ENCODE peak calls at places on chromosomes 6 and 20, in five cellular contexts. Y, Q, H, A and C are unnamed samples.

GRCh38 chr6:139679516-139680179 is 305.2 kb upstream of the CITED2 start:
- DNase-seq in Y (peak), Q (no peak), H (no peak), A (no peak), C (no peak)

GRCh38 chr20:7505835-7506221 is 434.4 kb downstream of the HAO1 start:
- DNase-seq in Y (no peak), Q (no peak), H (no peak), A (no peak), C (no peak)

GRCh38 chr6:86107985-86108384 is 465.3 kb upstream of the SYNCRIP start:
- DNase-seq in Y (no peak), Q (no peak), H (no peak), A (no peak), C (no peak)

GRCh38 chr20:1894471-1894950 is 696 bp upstream of the SIRPA start:
- DNase-seq in Y (peak), Q (peak), H (no peak), A (no peak), C (peak)

GRCh38 chr6:30213654-30213998 is 420 bp upstream of the TRIM26 start:
- DNase-seq in Y (no peak), Q (no peak), H (no peak), A (no peak), C (no peak)

GRCh38 chr20:32285621-32286334 is 8.3 kb downstream of the KIF3B start:
- DNase-seq in Y (peak), Q (no peak), H (no peak), A (peak), C (no peak)

GRCh38 chr20:38094373-38094775 is 60.8 kb downstream of the RPRD1B start:
- DNase-seq in Y (peak), Q (no peak), H (peak), A (peak), C (no peak)

GRCh38 chr6:42424906-42425474 is 26.7 kb downstream of the TRERF1 start:
- DNase-seq in Y (no peak), Q (no peak), H (no peak), A (peak), C (no peak)

GRCh38 chr6:91476000-91476399 is 889.1 kb upstream of the MAP3K7 start:
- DNase-seq in Y (no peak), Q (no peak), H (no peak), A (peak), C (no peak)

GRCh38 chr20:44054118-44054517 is 132.9 kb downstream of the JPH2 start:
- DNase-seq in Y (no peak), Q (no peak), H (no peak), A (no peak), C (peak)

GRCh38 chr6:10415593-10416480 is 963 bp upstream of the TFAP2A start:
- DNase-seq in Y (no peak), Q (no peak), H (no peak), A (no peak), C (no peak)

GRCh38 chr6:134525190-134525868 is 207.4 kb upstream of the SGK1 start:
- DNase-seq in Y (no peak), Q (no peak), H (no peak), A (no peak), C (no peak)

GRCh38 chr6:9112548-9112947 is 677.2 kb upstream of the SLC35B3 start:
- DNase-seq in Y (no peak), Q (peak), H (no peak), A (no peak), C (no peak)

GRCh38 chr6:90098025-90098474 is 198.6 kb downstream of the BACH2 start:
- DNase-seq in Y (peak), Q (no peak), H (peak), A (no peak), C (peak)

GRCh38 chr20:23167436-23167835 is 81.3 kb upstream of the CD93 start:
- DNase-seq in Y (peak), Q (no peak), H (no peak), A (no peak), C (no peak)

GRCh38 chr6:165453395-165453794 is 144.0 kb upstream of the C6orf118 start:
- DNase-seq in Y (no peak), Q (no peak), H (no peak), A (no peak), C (no peak)

GRCh38 chr20:53723621-53724020 is 130.0 kb upstream of the ZNF217 start:
- DNase-seq in Y (no peak), Q (no peak), H (no peak), A (no peak), C (peak)

GRCh38 chr6:121826156-121826810 is 390.8 kb downstream of the GJA1 start:
- DNase-seq in Y (peak), Q (no peak), H (no peak), A (peak), C (no peak)

GRCh38 chr20:24579475-24579874 is 110.0 kb downstream of the SYNDIG1 start:
- DNase-seq in Y (no peak), Q (no peak), H (no peak), A (no peak), C (no peak)

GRCh38 chr20:16145919-16146318 is 427.3 kb downstream of the KIF16B start:
- DNase-seq in Y (no peak), Q (no peak), H (no peak), A (no peak), C (no peak)

GRCh38 chr6:33248643-33248931 is 23.1 kb downstream of the VPS52 start:
- DNase-seq in Y (no peak), Q (no peak), H (no peak), A (no peak), C (no peak)

GRCh38 chr6:18263561-18264337 is 581 bp downstream of the DEK start:
- DNase-seq in Y (no peak), Q (peak), H (peak), A (peak), C (no peak)

GRCh38 chr6:42190784-42191183 is 4.0 kb downstream of the GUCA1B start:
- DNase-seq in Y (peak), Q (no peak), H (no peak), A (no peak), C (no peak)

GRCh38 chr6:136146130-136146529 is 104.0 kb downstream of the MTFR2 start:
- DNase-seq in Y (peak), Q (no peak), H (no peak), A (no peak), C (no peak)

GRCh38 chr20:33667245-33668086 is 723 bp downstream of the ACTL10 start:
- DNase-seq in Y (peak), Q (peak), H (no peak), A (no peak), C (peak)

GRCh38 chr6:43869792-43870659 is 100.0 kb downstream of the VEGFA start:
- DNase-seq in Y (no peak), Q (peak), H (no peak), A (no peak), C (no peak)

GRCh38 chr6:148109732-148110131 is 232.9 kb upstream of the SASH1 start:
- DNase-seq in Y (no peak), Q (no peak), H (no peak), A (no peak), C (no peak)

GRCh38 chr6:126367849-126368248 is 27.9 kb downstream of the CENPW start:
- DNase-seq in Y (no peak), Q (no peak), H (no peak), A (no peak), C (no peak)

GRCh38 chr20:41587956-41588355 is 30.2 kb downstream of the CHD6 start:
- DNase-seq in Y (peak), Q (no peak), H (no peak), A (no peak), C (no peak)

GRCh38 chr6:3457710-3458605 is 1.1 kb upstream of the SLC22A23 start:
- DNase-seq in Y (peak), Q (peak), H (peak), A (peak), C (no peak)

GRCh38 chr20:25274481-25274880 is 26.6 kb downstream of the PYGB start:
- DNase-seq in Y (no peak), Q (no peak), H (peak), A (no peak), C (peak)

GRCh38 chr6:163207984-163208383 is 206.5 kb upstream of the QKI start:
- DNase-seq in Y (no peak), Q (no peak), H (no peak), A (no peak), C (no peak)

GRCh38 chr6:64074981-64075380 is 439.4 kb downstream of the PHF3 start:
- DNase-seq in Y (no peak), Q (no peak), H (no peak), A (no peak), C (no peak)

GRCh38 chr6:43972915-43973304 is 154.3 kb downstream of the MRPL14 start:
- DNase-seq in Y (peak), Q (no peak), H (peak), A (no peak), C (peak)

GRCh38 chr6:43263314-43264178 is 20.3 kb downstream of the TTBK1 start:
- DNase-seq in Y (peak), Q (peak), H (no peak), A (peak), C (no peak)

GRCh38 chr20:19310541-19310940 is 98.1 kb downstream of the SLC24A3 start:
- DNase-seq in Y (no peak), Q (no peak), H (no peak), A (no peak), C (no peak)

GRCh38 chr20:20915855-20916254 is 190.3 kb downstream of the LINC00237 start:
- DNase-seq in Y (no peak), Q (no peak), H (no peak), A (no peak), C (no peak)

GRCh38 chr6:163872335-163872734 is 457.8 kb downstream of the QKI start:
- DNase-seq in Y (peak), Q (no peak), H (no peak), A (no peak), C (no peak)

GRCh38 chr20:50540620-50541605 is 30.7 kb downstream of the PTPN1 start:
- DNase-seq in Y (peak), Q (no peak), H (no peak), A (peak), C (no peak)